ENCODE peak calls at places on chromosomes 16 and 17, in seven cellular contexts. B is mesendoderm, J is H1, N is IMR-90, C is neuronal stem cell, W is trophoblast cell, K is mesenchymal stem cell. L is an unnamed sample.

GRCh38 chr16:69049146-69049545 is 56.3 kb upstream of the HAS3 start:
- DNase-seq in C (no peak), B (no peak), W (no peak), N (peak), K (peak), J (no peak), L (no peak)

GRCh38 chr17:77425791-77426641 is 285.2 kb downstream of the SEC14L1 start:
- DNase-seq in K (peak), B (peak), N (peak), C (no peak), J (no peak), W (no peak), L (peak)

GRCh38 chr17:301681-302299 is 50.8 kb downstream of the RPH3AL start:
- DNase-seq in K (no peak), J (no peak), W (no peak), B (no peak), C (no peak), N (no peak), L (no peak)

GRCh38 chr16:1167276-1168107 is 14.6 kb downstream of the CACNA1H start:
- DNase-seq in W (no peak), N (no peak), B (no peak), K (no peak), C (peak), J (no peak), L (no peak)

GRCh38 chr16:17571499-17572093 is 100.8 kb upstream of the XYLT1 start:
- DNase-seq in N (no peak), B (no peak), W (peak), J (no peak), C (no peak), K (no peak), L (no peak)

GRCh38 chr17:40873255-40873654 is 6.2 kb upstream of the KRT12 start:
- DNase-seq in B (no peak), N (no peak), J (no peak), W (no peak), C (no peak), K (no peak), L (no peak)

GRCh38 chr16:21997693-21998480 is 3.0 kb downstream of the PDZD9 start:
- DNase-seq in K (no peak), B (no peak), J (no peak), C (no peak), N (no peak), W (no peak), L (no peak)

GRCh38 chr17:46726106-46726670 is 92.3 kb downstream of the WNT3 start:
- DNase-seq in C (no peak), B (no peak), N (peak), W (no peak), J (no peak), K (peak), L (no peak)

GRCh38 chr17:78038748-78039288 is 80.3 kb downstream of the TNRC6C start:
- DNase-seq in J (no peak), K (no peak), C (no peak), N (no peak), B (no peak), W (peak), L (no peak)

GRCh38 chr17:63361182-63361581 is 84.9 kb downstream of the CYB561 start:
- DNase-seq in K (no peak), B (no peak), J (no peak), C (no peak), W (no peak), N (no peak), L (no peak)
- H3K4ac ChIP-seq in K (no peak), B (no peak), J (no peak), C (no peak), W (no peak), N (no peak), L (no peak)

DNA sequence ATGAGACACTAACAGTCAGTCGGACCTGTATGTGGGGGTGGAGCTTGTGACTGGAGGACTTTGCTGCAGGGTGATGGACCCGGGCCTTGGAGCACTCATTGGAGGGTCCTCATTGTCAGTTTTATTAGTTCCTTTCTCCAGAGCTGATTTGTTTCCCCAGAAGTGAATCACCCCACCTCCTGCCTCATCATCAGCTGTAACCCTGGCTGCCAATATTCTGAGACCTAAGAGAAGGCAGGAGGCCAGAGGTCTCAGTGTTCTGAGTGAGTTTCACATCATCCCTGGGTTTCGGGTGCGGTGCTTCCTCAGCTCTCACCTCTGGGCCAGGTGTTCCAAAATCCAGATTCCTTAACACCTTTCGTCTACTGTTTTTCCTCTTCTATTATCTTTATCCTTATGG is 49.9 kb upstream of the KIFC3 start:
- DNase-seq in W (no peak), N (no peak), K (no peak), C (no peak), J (no peak), B (no peak), L (no peak)
- H3K4ac ChIP-seq in W (no peak), N (no peak), K (no peak), C (no peak), J (no peak), B (no peak), L (no peak)

GRCh38 chr17:82178499-82179290 is 33.9 kb downstream of the CCDC57 start:
- DNase-seq in K (no peak), W (no peak), B (no peak), C (no peak), N (no peak), J (no peak), L (no peak)
- H3K4ac ChIP-seq in K (no peak), W (no peak), B (no peak), C (no peak), N (no peak), J (no peak), L (no peak)

GRCh38 chr16:72972878-72973571 is 74.9 kb downstream of the ZFHX3 start:
- DNase-seq in K (no peak), C (no peak), W (peak), B (no peak), J (no peak), N (no peak), L (no peak)
- H3K4ac ChIP-seq in K (no peak), C (no peak), W (no peak), B (no peak), J (no peak), N (no peak), L (no peak)

DNA sequence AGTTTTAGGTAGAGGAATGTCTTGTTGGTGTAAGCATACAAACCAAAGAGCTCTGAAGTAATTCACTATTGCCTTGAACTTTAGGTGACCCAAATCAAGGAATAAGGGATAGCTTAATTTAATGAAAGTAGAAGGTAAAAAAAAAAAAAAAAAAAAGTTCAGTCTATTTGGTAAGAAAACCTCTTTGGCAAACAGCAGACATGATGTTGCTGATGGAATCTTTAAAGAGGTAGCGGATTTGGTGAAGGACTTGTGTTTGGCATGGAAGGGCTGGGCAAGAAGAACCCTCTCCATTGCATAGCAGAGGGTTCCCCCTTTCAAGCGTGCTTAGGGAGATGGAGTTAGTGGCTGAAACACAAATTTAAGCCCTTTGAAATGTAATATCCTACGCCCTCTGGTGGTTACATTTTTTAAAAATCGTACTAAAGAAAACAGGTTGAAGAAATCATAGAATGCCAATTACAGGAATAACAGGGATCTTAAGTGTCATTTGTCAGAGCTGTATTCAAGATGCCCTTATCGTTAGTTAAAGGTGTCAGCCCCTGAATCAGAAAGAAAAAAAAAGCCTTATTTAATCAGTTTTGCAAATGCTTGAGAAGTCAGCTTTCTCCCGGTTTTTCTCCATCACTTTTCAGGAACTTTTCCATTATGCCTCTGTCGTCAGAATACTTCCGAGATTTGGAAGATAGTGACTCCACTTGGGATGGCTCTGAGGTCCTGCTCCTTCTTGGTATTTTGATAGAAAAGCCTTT is 383.1 kb downstream of the KCNJ2 start:
- DNase-seq in W (peak), K (peak), N (peak), C (peak), J (no peak), B (peak), L (peak)
- H3K4ac ChIP-seq in W (no peak), K (no peak), N (no peak), C (no peak), J (no peak), B (no peak), L (no peak)

DNA sequence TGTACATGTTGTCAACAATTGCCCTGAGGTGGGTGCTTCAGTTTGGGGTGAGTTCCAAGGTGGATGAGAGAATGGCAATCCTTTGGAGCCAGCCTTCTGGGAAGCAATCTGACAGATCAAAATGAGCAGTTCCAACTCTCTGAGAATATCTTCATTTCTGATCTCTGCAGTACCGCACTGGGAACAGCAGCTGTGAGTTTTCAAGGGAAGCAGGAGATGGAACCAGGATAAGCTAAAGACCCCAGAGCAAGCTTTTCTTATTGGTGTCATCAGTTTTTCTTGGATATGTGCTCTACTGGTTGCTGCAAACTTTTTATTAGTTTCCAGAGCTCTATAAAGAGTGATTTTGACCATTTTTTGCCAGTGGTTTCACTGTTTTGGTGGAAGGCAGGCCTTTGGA is 94.7 kb downstream of the KCNJ12 start:
- DNase-seq in K (no peak), N (no peak), W (no peak), B (no peak), C (no peak), J (peak), L (no peak)
- H3K4ac ChIP-seq in K (no peak), N (no peak), W (no peak), B (no peak), C (no peak), J (no peak), L (no peak)

GRCh38 chr16:14678748-14679497 is 15.2 kb downstream of the PLA2G10 start:
- DNase-seq in W (no peak), C (no peak), J (no peak), B (no peak), N (no peak), K (no peak), L (no peak)
- H3K4ac ChIP-seq in W (no peak), C (no peak), J (no peak), B (no peak), N (no peak), K (no peak), L (no peak)

DNA sequence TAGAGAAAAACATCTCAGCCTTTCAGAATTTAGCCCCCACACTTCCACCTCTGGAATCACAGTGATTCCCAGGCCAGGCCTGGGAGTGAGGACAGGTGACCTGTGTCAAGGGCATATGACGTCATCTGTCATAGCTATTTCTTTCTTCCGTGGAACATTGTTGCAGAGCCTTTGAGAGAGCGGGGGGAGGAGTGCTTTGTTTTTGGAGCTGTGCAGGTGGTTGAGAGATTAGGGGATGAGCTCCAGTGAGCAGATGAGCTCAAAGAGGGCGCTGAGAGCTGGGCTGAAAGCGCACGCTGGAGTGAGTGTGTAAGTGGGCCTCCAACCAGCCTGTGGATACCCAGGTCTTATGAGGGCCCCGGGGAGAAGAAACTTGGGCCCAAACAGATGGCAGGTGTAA is 344.8 kb downstream of the SNX29 start:
- DNase-seq in W (no peak), J (no peak), K (no peak), B (no peak), N (no peak), C (no peak), L (no peak)
- H3K4ac ChIP-seq in W (no peak), J (no peak), K (no peak), B (no peak), N (peak), C (no peak), L (no peak)

DNA sequence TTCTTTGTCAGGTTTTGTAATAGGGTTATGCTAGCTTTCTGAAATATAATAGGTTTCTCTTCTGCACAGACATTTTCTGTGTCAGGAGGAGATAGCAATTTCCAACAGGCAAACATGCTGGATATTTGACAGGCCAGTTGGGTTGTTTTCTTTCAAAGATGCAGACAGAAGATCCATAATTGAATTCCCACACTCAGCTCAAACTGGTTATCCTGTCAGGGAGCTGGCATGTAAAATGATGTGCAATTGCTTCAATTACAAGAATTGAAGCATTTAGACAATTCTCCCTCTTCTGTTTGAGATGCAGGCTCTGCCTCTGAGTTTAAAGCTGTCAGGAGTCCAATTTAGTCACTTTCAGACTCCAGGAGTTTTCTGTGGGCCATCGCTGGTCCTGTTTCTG is 146.2 kb upstream of the ZKSCAN2 start:
- DNase-seq in K (no peak), J (no peak), C (no peak), W (no peak), B (no peak), N (no peak), L (no peak)
- H3K4ac ChIP-seq in K (no peak), J (no peak), C (no peak), W (no peak), B (no peak), N (no peak), L (no peak)

DNA sequence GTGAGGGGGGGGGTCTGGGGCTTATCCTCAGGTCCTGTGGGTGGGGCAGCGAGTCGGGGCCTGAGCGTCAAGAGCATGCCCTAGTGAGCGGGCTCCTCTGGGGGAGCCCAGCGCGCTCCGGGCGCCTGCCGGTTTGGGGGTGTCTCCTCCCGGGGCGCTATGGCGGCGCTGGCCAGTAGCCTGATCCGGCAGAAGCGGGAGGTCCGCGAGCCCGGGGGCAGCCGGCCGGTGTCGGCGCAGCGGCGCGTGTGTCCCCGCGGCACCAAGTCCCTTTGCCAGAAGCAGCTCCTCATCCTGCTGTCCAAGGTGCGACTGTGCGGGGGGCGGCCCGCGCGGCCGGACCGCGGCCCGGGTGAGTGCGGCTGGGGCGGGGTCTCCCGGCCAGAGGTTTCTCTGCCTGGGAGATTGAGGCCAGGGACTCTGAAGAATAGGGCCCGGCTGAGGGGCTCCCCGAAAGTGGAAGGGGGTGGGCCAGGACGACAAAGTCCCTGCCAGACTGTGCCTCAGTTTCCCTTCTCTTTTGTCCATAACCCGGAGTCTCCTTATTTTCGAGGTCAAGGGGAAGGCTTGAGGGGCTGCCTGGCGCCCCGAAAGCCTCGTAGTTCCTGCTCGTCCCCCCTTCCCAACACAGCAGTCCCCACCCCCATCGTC is at the start of gene FGF11:
- DNase-seq in K (no peak), C (no peak), J (no peak), N (no peak), B (no peak), W (no peak), L (no peak)
- H3K4ac ChIP-seq in K (peak), C (no peak), J (peak), N (peak), B (no peak), W (no peak), L (no peak)

L was measured in H9.